ENCODE peak calls at places on chromosomes 2 and 18, in ten cellular contexts. J is neuronal stem cell; Q is head of caudate nucleus; Z is fibroblast of lung; Y is HS-27A; M is EH; K is retina; L is hepatic stellate cell; N is activated T-cell treated with anti-CD3 and anti-CD28 coated beads, Interleukin-2, amount 50 U/mL, for 4 hours; G is neural progenitor cell. C is an unnamed sample.
A peak's percentile ranks its signal among the peaks of the same experiment; 100 is the strongest.

GRCh38 chr18:57107141-57107832 is 39.6 kb upstream of the BOD1L2 start:
- DNase-seq in G (peak; percentile 58), Y (no peak), K (no peak), N (no peak), Z (peak; percentile 29), Q (no peak), M (peak; percentile 53), J (peak; percentile 48), L (no peak), C (peak; percentile 68)

GRCh38 chr2:168521342-168521741 is 65.3 kb downstream of the CERS6 start:
- DNase-seq in J (no peak), Y (no peak), Z (peak; percentile 28), Q (peak; percentile 84), G (no peak), K (no peak), N (no peak), M (no peak), L (no peak), C (no peak)

GRCh38 chr2:28801726-28802125 is 8.9 kb upstream of the SPDYA start:
- DNase-seq in J (no peak), L (no peak), Q (no peak), K (no peak), Z (peak; percentile 41), Y (no peak), M (peak; percentile 64), N (no peak), G (no peak), C (no peak)

GRCh38 chr2:15895615-15896500 is 44.5 kb upstream of the MYCN start:
- DNase-seq in K (no peak), L (no peak), Y (no peak), G (peak; percentile 62), M (no peak), Z (no peak), N (no peak), J (no peak), Q (no peak), C (no peak)

GRCh38 chr2:111246620-111247061 is 125.9 kb downstream of the BCL2L11 start:
- DNase-seq in N (no peak), G (no peak), J (no peak), Q (no peak), K (no peak), L (no peak), Y (no peak), M (no peak), Z (no peak), C (no peak)

GRCh38 chr18:58263055-58263732 is 219.2 kb downstream of the NEDD4L start:
- DNase-seq in J (no peak), Y (peak; percentile 19), N (no peak), M (peak; percentile 42), L (peak; percentile 29), Q (no peak), Z (peak; percentile 56), G (no peak), K (no peak), C (no peak)

GRCh38 chr2:135742307-135742838 is 718 bp downstream of the UBXN4 start:
- DNase-seq in L (peak; percentile 41), Z (peak; percentile 75), Y (no peak), Q (peak; percentile 14), N (peak; percentile 12), K (no peak), J (peak; percentile 48), G (peak; percentile 72), M (peak; percentile 64), C (peak; percentile 74)

GRCh38 chr2:96907405-96908041 is 37.6 kb upstream of the SEMA4C start:
- DNase-seq in N (no peak), Q (no peak), J (peak; percentile 71), Y (no peak), G (peak; percentile 91), M (peak; percentile 78), K (peak; percentile 70), L (peak; percentile 90), Z (peak; percentile 70), C (peak; percentile 55)

GRCh38 chr2:233835230-233836186 is 18.8 kb downstream of the HJURP start:
- DNase-seq in G (no peak), J (no peak), L (no peak), N (no peak), Y (no peak), Q (no peak), M (no peak), K (no peak), Z (no peak), C (no peak)

GRCh38 chr2:232611061-232611460 is 22.3 kb upstream of the EFHD1 start:
- DNase-seq in Y (no peak), K (no peak), G (no peak), N (no peak), Q (no peak), J (no peak), M (no peak), L (no peak), Z (no peak), C (no peak)

GRCh38 chr18:67081866-67082265 is 434.7 kb downstream of the DSEL start:
- DNase-seq in Z (no peak), K (no peak), N (no peak), G (no peak), M (no peak), Q (no peak), J (no peak), L (no peak), Y (no peak), C (no peak)

GRCh38 chr18:45007531-45007930 is 326.8 kb downstream of the SETBP1 start:
- DNase-seq in Z (peak; percentile 72), M (peak; percentile 63), K (no peak), N (no peak), G (no peak), Q (no peak), J (no peak), Y (no peak), L (no peak), C (no peak)

GRCh38 chr2:210663574-210663973 is 107.2 kb downstream of the CPS1 start:
- DNase-seq in M (peak; percentile 5), K (no peak), Y (no peak), Q (peak; percentile 57), J (peak; percentile 11), Z (peak; percentile 20), L (peak; percentile 15), G (peak; percentile 39), N (no peak), C (peak; percentile 49)

GRCh38 chr2:201130524-201131186 is 14.7 kb downstream of the CFLAR start:
- DNase-seq in Q (no peak), N (no peak), L (no peak), M (peak; percentile 85), Z (peak; percentile 94), Y (no peak), J (no peak), G (no peak), K (no peak), C (peak; percentile 71)

GRCh38 chr2:101560780-101561315 is 85.9 kb upstream of the RFX8 start:
- DNase-seq in K (no peak), Z (no peak), N (no peak), Q (no peak), J (no peak), M (no peak), Y (no peak), G (no peak), L (no peak), C (no peak)

GRCh38 chr2:70258532-70258875 is 567 bp downstream of the PCYOX1 start:
- DNase-seq in M (peak; percentile 46), Y (no peak), Q (peak; percentile 17), K (no peak), L (peak; percentile 47), J (peak; percentile 11), N (no peak), Z (peak; percentile 13), G (peak; percentile 59), C (no peak)

GRCh38 chr18:49135871-49136270 is 185.1 kb upstream of the SMAD7 start:
- DNase-seq in N (no peak), K (no peak), Q (peak; percentile 18), L (peak; percentile 3), M (peak; percentile 69), G (no peak), Z (peak; percentile 34), Y (no peak), J (no peak), C (peak; percentile 69)

GRCh38 chr2:188986839-188987238 is 12.7 kb downstream of the COL3A1 start:
- DNase-seq in N (no peak), J (no peak), M (peak; percentile 82), Q (no peak), G (no peak), Z (peak; percentile 84), Y (no peak), L (no peak), K (no peak), C (no peak)